ENCODE peak calls at places on chromosomes 2 and 18, in four cellular contexts. B, A, H and R are unnamed samples.

GRCh38 chr2:212147921-212148513 is 390.6 kb downstream of the ERBB4 start:
- DNase-seq in H (peak), A (no peak), B (no peak), R (no peak)

GRCh38 chr2:241860184-241861078 is 1.7 kb upstream of the PDCD1 start:
- DNase-seq in B (no peak), H (peak), A (no peak), R (no peak)

GRCh38 chr2:158204741-158205165 is 103.1 kb downstream of the UPP2 start:
- DNase-seq in H (peak), B (no peak), A (no peak), R (no peak)

GRCh38 chr2:121241466-121241865 is 43.5 kb downstream of the TFCP2L1 start:
- DNase-seq in H (no peak), B (no peak), A (no peak), R (no peak)

GRCh38 chr2:120920438-120920814 is 184.8 kb downstream of the GLI2 start:
- DNase-seq in A (no peak), B (no peak), H (no peak), R (no peak)

GRCh38 chr2:86807462-86808275 is 17.0 kb upstream of the CD8A start:
- DNase-seq in H (no peak), A (peak), B (no peak), R (no peak)

GRCh38 chr18:34947711-34948125 is 93.5 kb upstream of the MAPRE2 start:
- DNase-seq in B (no peak), H (peak), A (no peak), R (no peak)

GRCh38 chr2:242022550-242023290 is 153.2 kb downstream of the RTP5 start:
- DNase-seq in A (no peak), H (no peak), B (no peak), R (no peak)

GRCh38 chr2:226652388-226652787 is 147.2 kb downstream of the IRS1 start:
- DNase-seq in H (peak), B (no peak), A (no peak), R (no peak)

GRCh38 chr2:173101687-173102086 is 26.0 kb downstream of the MAP3K20 start:
- DNase-seq in H (peak), A (no peak), B (no peak), R (no peak)

GRCh38 chr18:68448736-68449135 is 266.2 kb downstream of the TMX3 start:
- DNase-seq in B (no peak), A (no peak), H (peak), R (no peak)